ENCODE peak calls at places on chromosomes 6 and 20, in five cellular contexts. One of them, this sample, is unnamed.

GRCh38 chr6:90611996-90612690 is 25.3 kb upstream of the MAP3K7 start:
- DNase-seq in stimulated activated CD4-positive, alpha-beta T cell treated with anti-CD3 and anti-CD28 coated beads, TNF-alpha, amount 100 ng/mL, for 4 hours: no peak
- DNase-seq in progenitor cell of endocrine pancreas: no peak
- DNase-seq in H9: peak
- DNase-seq in NCI-H1092 treated with DMSO at 0.1 percent for 48 hours: no peak
- DNase-seq in this sample: peak

GRCh38 chr6:11586117-11586516 is 48.6 kb downstream of the TMEM170B start:
- DNase-seq in progenitor cell of endocrine pancreas: no peak
- DNase-seq in stimulated activated CD4-positive, alpha-beta T cell treated with anti-CD3 and anti-CD28 coated beads, TNF-alpha, amount 100 ng/mL, for 4 hours: no peak
- DNase-seq in H9: no peak
- DNase-seq in NCI-H1092 treated with DMSO at 0.1 percent for 48 hours: no peak
- DNase-seq in this sample: no peak

GRCh38 chr6:167733740-167734661 is 92.7 kb upstream of the AFDN start:
- DNase-seq in H9: no peak
- DNase-seq in progenitor cell of endocrine pancreas: no peak
- DNase-seq in NCI-H1092 treated with DMSO at 0.1 percent for 48 hours: peak
- DNase-seq in stimulated activated CD4-positive, alpha-beta T cell treated with anti-CD3 and anti-CD28 coated beads, TNF-alpha, amount 100 ng/mL, for 4 hours: no peak
- DNase-seq in this sample: no peak

GRCh38 chr20:33653218-33653899 is 8.8 kb upstream of the C20orf144 start:
- DNase-seq in H9: peak
- DNase-seq in NCI-H1092 treated with DMSO at 0.1 percent for 48 hours: peak
- DNase-seq in stimulated activated CD4-positive, alpha-beta T cell treated with anti-CD3 and anti-CD28 coated beads, TNF-alpha, amount 100 ng/mL, for 4 hours: no peak
- DNase-seq in progenitor cell of endocrine pancreas: peak
- DNase-seq in this sample: peak

GRCh38 chr6:36752187-36752885 is 54.7 kb downstream of the RAB44 start:
- DNase-seq in stimulated activated CD4-positive, alpha-beta T cell treated with anti-CD3 and anti-CD28 coated beads, TNF-alpha, amount 100 ng/mL, for 4 hours: no peak
- DNase-seq in H9: no peak
- DNase-seq in progenitor cell of endocrine pancreas: no peak
- DNase-seq in NCI-H1092 treated with DMSO at 0.1 percent for 48 hours: no peak
- DNase-seq in this sample: no peak

GRCh38 chr6:83884523-83884922 is 25.0 kb downstream of the CYB5R4 start:
- DNase-seq in NCI-H1092 treated with DMSO at 0.1 percent for 48 hours: peak
- DNase-seq in progenitor cell of endocrine pancreas: no peak
- DNase-seq in stimulated activated CD4-positive, alpha-beta T cell treated with anti-CD3 and anti-CD28 coated beads, TNF-alpha, amount 100 ng/mL, for 4 hours: no peak
- DNase-seq in H9: no peak
- DNase-seq in this sample: peak

GRCh38 chr20:22686097-22686496 is 101.7 kb upstream of the FOXA2 start:
- DNase-seq in NCI-H1092 treated with DMSO at 0.1 percent for 48 hours: peak
- DNase-seq in stimulated activated CD4-positive, alpha-beta T cell treated with anti-CD3 and anti-CD28 coated beads, TNF-alpha, amount 100 ng/mL, for 4 hours: no peak
- DNase-seq in progenitor cell of endocrine pancreas: no peak
- DNase-seq in H9: peak
- DNase-seq in this sample: no peak

GRCh38 chr20:48843125-48843806 is 15.5 kb upstream of the PREX1 start:
- DNase-seq in progenitor cell of endocrine pancreas: no peak
- DNase-seq in stimulated activated CD4-positive, alpha-beta T cell treated with anti-CD3 and anti-CD28 coated beads, TNF-alpha, amount 100 ng/mL, for 4 hours: no peak
- DNase-seq in NCI-H1092 treated with DMSO at 0.1 percent for 48 hours: no peak
- DNase-seq in H9: no peak
- DNase-seq in this sample: no peak

GRCh38 chr6:111478064-111478476 is 4.9 kb downstream of the REV3L start:
- DNase-seq in stimulated activated CD4-positive, alpha-beta T cell treated with anti-CD3 and anti-CD28 coated beads, TNF-alpha, amount 100 ng/mL, for 4 hours: no peak
- DNase-seq in NCI-H1092 treated with DMSO at 0.1 percent for 48 hours: no peak
- DNase-seq in progenitor cell of endocrine pancreas: no peak
- DNase-seq in H9: no peak
- DNase-seq in this sample: no peak

GRCh38 chr6:73285674-73286283 is 22.8 kb upstream of the KHDC1 start:
- DNase-seq in progenitor cell of endocrine pancreas: no peak
- DNase-seq in H9: no peak
- DNase-seq in stimulated activated CD4-positive, alpha-beta T cell treated with anti-CD3 and anti-CD28 coated beads, TNF-alpha, amount 100 ng/mL, for 4 hours: no peak
- DNase-seq in NCI-H1092 treated with DMSO at 0.1 percent for 48 hours: no peak
- DNase-seq in this sample: no peak